ENCODE peak calls at places on chromosomes 5 and 9, in five cellular contexts. C is HEK293T, A is HepG2, V is GM12878, U is H1. M is an unnamed sample.

GRCh38 chr5:74200560-74200959 is 440.0 kb downstream of the ENC1 start:
- DNase-seq in C (no peak), A (no peak), V (no peak), U (no peak), M (no peak)

GRCh38 chr9:135816179-135816970 is 91.0 kb downstream of the CAMSAP1 start:
- DNase-seq in C (no peak), A (no peak), V (no peak), U (no peak), M (no peak)

GRCh38 chr9:94867281-94867841 is 140.9 kb downstream of the AOPEP start:
- DNase-seq in C (peak; percentile 32), A (peak; percentile 89), V (no peak), U (peak; percentile 13), M (no peak)

GRCh38 chr9:133747309-133747708 is 9.2 kb upstream of the SARDH start:
- DNase-seq in C (no peak), A (no peak), V (no peak), U (no peak), M (no peak)

GRCh38 chr5:175849153-175849552 is 22.2 kb upstream of the CPLX2 start:
- DNase-seq in C (no peak), A (peak; percentile 38), V (no peak), U (no peak), M (no peak)

GRCh38 chr5:97085787-97086181 is 56.6 kb downstream of the LIX1 start:
- DNase-seq in C (no peak), A (no peak), V (no peak), U (no peak), M (no peak)

GRCh38 chr5:75885849-75886596 is 168.8 kb upstream of the POC5 start:
- DNase-seq in C (no peak), A (no peak), V (no peak), U (no peak), M (peak; percentile 9)

GRCh38 chr5:135230326-135230925 is 168.6 kb downstream of the MACROH2A1 start:
- DNase-seq in C (no peak), A (peak; percentile 29), V (no peak), U (no peak), M (no peak)

GRCh38 chr9:137397675-137398423 is 25.1 kb downstream of the EXD3 start:
- DNase-seq in C (no peak), A (no peak), V (no peak), U (no peak), M (no peak)

GRCh38 chr9:77879344-77880089 is 152.1 kb downstream of the GNAQ start:
- DNase-seq in C (no peak), A (no peak), V (no peak), U (no peak), M (no peak)

GRCh38 chr9:130759738-130760137 is 66.2 kb downstream of the EXOSC2 start:
- DNase-seq in C (no peak), A (no peak), V (no peak), U (no peak), M (no peak)

GRCh38 chr9:130766031-130766903 is 68.8 kb upstream of the ABL1 start:
- DNase-seq in C (no peak), A (no peak), V (no peak), U (no peak), M (no peak)

GRCh38 chr9:130765135-130766030 is 69.7 kb upstream of the ABL1 start:
- DNase-seq in C (no peak), A (no peak), V (peak; percentile 64), U (no peak), M (no peak)

GRCh38 chr9:130766904-130767262 is 68.2 kb upstream of the ABL1 start:
- DNase-seq in C (no peak), A (no peak), V (no peak), U (no peak), M (no peak)

GRCh38 chr9:130763585-130764200 is 70.1 kb downstream of the EXOSC2 start:
- DNase-seq in C (no peak), A (no peak), V (no peak), U (no peak), M (no peak)
- TF ChIP-seq SUZ12 in C (no peak), A (no peak), V (no peak), U (no peak), M (no peak)

GRCh38 chr5:133147411-133147810 is 95.6 kb downstream of the HSPA4 start:
- DNase-seq in C (no peak), A (no peak), V (no peak), U (no peak), M (no peak)
- TF ChIP-seq SUZ12 in C (no peak), A (no peak), V (no peak), U (no peak), M (no peak)

DNA sequence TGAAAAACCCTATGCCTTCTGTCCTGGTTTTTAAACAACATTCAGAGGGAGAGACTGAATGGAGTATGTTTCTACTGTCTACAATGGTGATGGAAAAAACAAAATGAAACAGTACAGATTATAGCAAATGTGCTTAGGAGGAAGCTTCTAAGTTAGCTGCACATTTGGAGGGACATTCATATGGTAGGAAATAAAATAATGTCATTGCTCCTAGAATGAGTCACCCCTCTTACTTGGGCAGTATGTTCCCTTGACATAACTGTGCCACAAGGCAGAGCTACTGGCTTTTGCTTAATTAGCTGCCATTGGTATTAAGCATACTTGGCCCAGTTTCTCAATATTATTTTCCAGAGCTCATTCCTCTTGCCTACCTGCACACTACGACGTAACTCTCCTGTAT is 128.9 kb downstream of the GDNF start:
- DNase-seq in C (no peak), A (no peak), V (no peak), U (no peak), M (no peak)
- TF ChIP-seq SUZ12 in C (no peak), A (no peak), V (no peak), U (no peak), M (no peak)

GRCh38 chr9:122005597-122005996 is 87.5 kb downstream of the TTLL11 start:
- DNase-seq in C (peak; percentile 35), A (no peak), V (no peak), U (peak; percentile 43), M (no peak)
- TF ChIP-seq SUZ12 in C (no peak), A (no peak), V (no peak), U (no peak), M (no peak)

GRCh38 chr9:109417585-109418544 is 80.2 kb downstream of the PTPN3 start:
- DNase-seq in C (no peak), A (no peak), V (no peak), U (no peak), M (no peak)

GRCh38 chr9:109417054-109417453 is 81.1 kb downstream of the PTPN3 start:
- DNase-seq in C (no peak), A (no peak), V (no peak), U (no peak), M (no peak)

GRCh38 chr9:109421034-109421700 is 76.9 kb downstream of the PTPN3 start:
- DNase-seq in C (no peak), A (no peak), V (no peak), U (no peak), M (no peak)

GRCh38 chr9:109418827-109419226 is 79.3 kb downstream of the PTPN3 start:
- DNase-seq in C (no peak), A (no peak), V (peak; percentile 74), U (no peak), M (no peak)

GRCh38 chr9:109419531-109419930 is 78.6 kb downstream of the PTPN3 start:
- DNase-seq in C (no peak), A (no peak), V (no peak), U (no peak), M (no peak)
- TF ChIP-seq SUZ12 in C (no peak), A (no peak), V (no peak), U (no peak), M (no peak)

GRCh38 chr9:2015581-2016410 is 649 bp downstream of the SMARCA2 start:
- DNase-seq in C (peak; percentile 8), A (peak; percentile 13), V (no peak), U (peak; percentile 79), M (no peak)
- TF ChIP-seq SUZ12 in C (no peak), A (no peak), V (no peak), U (peak; percentile 49), M (peak; percentile 37)

DNA sequence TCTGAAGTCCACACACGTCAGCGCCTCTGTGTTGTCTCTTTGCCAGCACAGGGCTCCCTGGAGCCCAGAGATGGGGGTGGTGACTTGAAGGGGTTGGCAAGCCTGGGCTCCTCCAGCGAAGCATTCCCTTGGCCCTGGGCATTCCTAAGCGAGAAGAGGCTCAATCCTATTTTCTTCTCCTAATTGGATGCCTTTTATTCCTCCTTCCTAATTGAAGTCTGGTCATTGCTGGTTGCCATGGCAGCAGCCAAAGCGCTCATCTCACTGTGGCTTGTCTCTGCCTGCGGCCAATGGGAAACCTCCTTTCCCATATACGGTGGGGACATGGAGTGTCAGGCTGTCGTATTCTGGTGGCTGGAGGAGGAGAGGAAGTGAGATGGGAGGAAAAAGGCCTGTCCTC is 52.3 kb upstream of the RARS1 start:
- DNase-seq in C (no peak), A (no peak), V (no peak), U (no peak), M (no peak)
- TF ChIP-seq SUZ12 in C (no peak), A (no peak), V (no peak), U (no peak), M (no peak)

GRCh38 chr5:4086081-4086480 is 490.4 kb downstream of the IRX1 start:
- DNase-seq in C (no peak), A (no peak), V (no peak), U (no peak), M (no peak)

GRCh38 chr5:4081466-4081865 is 485.8 kb downstream of the IRX1 start:
- DNase-seq in C (no peak), A (no peak), V (no peak), U (no peak), M (no peak)

GRCh38 chr5:4080370-4080769 is 484.7 kb downstream of the IRX1 start:
- DNase-seq in C (no peak), A (no peak), V (no peak), U (no peak), M (no peak)

GRCh38 chr5:4083591-4084337 is 488.1 kb downstream of the IRX1 start:
- DNase-seq in C (no peak), A (no peak), V (no peak), U (no peak), M (no peak)

GRCh38 chr5:4082966-4083564 is 487.4 kb downstream of the IRX1 start:
- DNase-seq in C (no peak), A (no peak), V (no peak), U (no peak), M (no peak)
- TF ChIP-seq SUZ12 in C (no peak), A (no peak), V (no peak), U (no peak), M (no peak)